ENCODE peak calls at places on chromosomes 4 and X, in four cellular contexts. Q is endothelial cell of umbilical vein, T is IMR-90, G is K562. E is an unnamed sample. For H3K4me1, the result is how much of the 10 kb centered on the place peaks cover.

GRCh38 chr4:100098681-100099080 is 91.6 kb downstream of the DDIT4L start:
- DNase-seq in G (no peak), Q (no peak), T (no peak), E (no peak)

GRCh38 chrX:47573334-47574095 is 8.7 kb upstream of the TIMP1 start:
- DNase-seq in G (no peak), T (peak), Q (no peak), E (no peak)

GRCh38 chrX:24426921-24427746 is 38.0 kb upstream of the PDK3 start:
- DNase-seq in T (no peak), Q (peak), G (no peak), E (no peak)

GRCh38 chrX:56986138-56986537 is 9.2 kb downstream of the SPIN3 start:
- DNase-seq in Q (no peak), G (no peak), T (no peak), E (no peak)

GRCh38 chr4:1582227-1582626 is 101.9 kb downstream of the FAM53A start:
- DNase-seq in G (no peak), T (no peak), Q (no peak), E (no peak)

GRCh38 chrX:20711366-20711765 is 444.7 kb upstream of the RPS6KA3 start:
- DNase-seq in G (no peak), T (no peak), Q (no peak), E (no peak)

GRCh38 chrX:128439159-128439558 is 387.0 kb upstream of the ACTRT1 start:
- DNase-seq in T (no peak), Q (no peak), G (no peak), E (no peak)

GRCh38 chrX:13013353-13014110 is 30.9 kb downstream of the FAM9C start:
- DNase-seq in T (no peak), Q (no peak), G (peak), E (no peak)

GRCh38 chr4:67084801-67085200 is 460.5 kb downstream of the CENPC start:
- DNase-seq in G (no peak), Q (no peak), T (no peak), E (no peak)

GRCh38 chrX:3286196-3286920 is 60.1 kb downstream of the MXRA5 start:
- DNase-seq in G (no peak), T (peak), Q (peak), E (no peak)

GRCh38 chr4:98150092-98150761 is 7.0 kb upstream of the STPG2 start:
- DNase-seq in T (peak), Q (no peak), G (no peak), E (no peak)

GRCh38 chr4:145098675-145099037 is 545 bp downstream of the ABCE1 start:
- DNase-seq in T (peak), G (peak), Q (peak), E (no peak)

GRCh38 chr4:113614414-113614813 is 147.1 kb downstream of the CAMK2D start:
- DNase-seq in Q (no peak), G (peak), T (no peak), E (no peak)

GRCh38 chrX:131729295-131729694 is 185.4 kb downstream of the OR13H1 start:
- DNase-seq in T (peak), G (no peak), Q (no peak), E (peak)

GRCh38 chrX:43629229-43629628 is 26.9 kb upstream of the MAOA start:
- DNase-seq in T (no peak), G (no peak), Q (no peak), E (no peak)

GRCh38 chrX:119895843-119896326 is at the start of gene AKAP14:
- DNase-seq in G (no peak), Q (no peak), T (peak), E (no peak)

GRCh38 chr4:62544428-62544827 is 1344.3 kb downstream of the ADGRL3 start:
- DNase-seq in G (no peak), Q (no peak), T (no peak), E (no peak)

GRCh38 chr4:120446051-120446567 is 379.5 kb upstream of the MAD2L1 start:
- DNase-seq in G (no peak), Q (no peak), T (no peak), E (no peak)

GRCh38 chr4:56821394-56822263 is at the start of gene SPINK2:
- DNase-seq in Q (no peak), G (peak), T (no peak), E (no peak)

GRCh38 chr4:127782275-127783025 is at the start of gene HSPA4L:
- DNase-seq in G (no peak), Q (peak), T (peak), E (peak)

GRCh38 chrX:57227691-57228090 is 58.8 kb upstream of the FAAH2 start:
- DNase-seq in Q (no peak), T (no peak), G (peak), E (no peak)

DNA sequence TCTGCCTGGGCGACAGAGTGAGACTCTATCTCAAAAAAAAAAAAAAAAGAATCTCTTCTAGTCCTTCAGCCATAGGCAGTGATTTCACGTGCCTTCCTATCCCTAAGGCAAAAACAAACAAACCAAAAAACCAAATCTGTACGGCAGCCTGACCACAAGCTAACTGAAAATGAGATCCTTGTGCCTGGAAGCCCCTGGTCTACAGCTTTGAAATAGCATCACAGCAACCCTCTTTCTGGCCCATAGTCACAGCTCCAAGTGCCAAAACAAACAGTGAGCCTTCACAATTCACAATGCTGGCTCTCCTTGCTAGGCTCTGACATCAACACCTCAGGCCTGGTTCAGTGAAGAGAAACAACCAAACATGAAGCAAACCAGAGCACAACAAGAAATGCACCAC is 46.1 kb downstream of the TMEM150C start:
- DNase-seq in T (peak), G (no peak), Q (peak), E (no peak)
- TF ChIP-seq FOS in T (no peak), G (no peak), Q (no peak), E (no peak)

GRCh38 chr4:76198411-76199237 is 15.0 kb downstream of the SCARB2 start:
- DNase-seq in T (peak), Q (peak), G (peak), E (peak)
- H3K4me1 ChIP-seq in T (under half), Q (under half), G (under half), E (half or more)

DNA sequence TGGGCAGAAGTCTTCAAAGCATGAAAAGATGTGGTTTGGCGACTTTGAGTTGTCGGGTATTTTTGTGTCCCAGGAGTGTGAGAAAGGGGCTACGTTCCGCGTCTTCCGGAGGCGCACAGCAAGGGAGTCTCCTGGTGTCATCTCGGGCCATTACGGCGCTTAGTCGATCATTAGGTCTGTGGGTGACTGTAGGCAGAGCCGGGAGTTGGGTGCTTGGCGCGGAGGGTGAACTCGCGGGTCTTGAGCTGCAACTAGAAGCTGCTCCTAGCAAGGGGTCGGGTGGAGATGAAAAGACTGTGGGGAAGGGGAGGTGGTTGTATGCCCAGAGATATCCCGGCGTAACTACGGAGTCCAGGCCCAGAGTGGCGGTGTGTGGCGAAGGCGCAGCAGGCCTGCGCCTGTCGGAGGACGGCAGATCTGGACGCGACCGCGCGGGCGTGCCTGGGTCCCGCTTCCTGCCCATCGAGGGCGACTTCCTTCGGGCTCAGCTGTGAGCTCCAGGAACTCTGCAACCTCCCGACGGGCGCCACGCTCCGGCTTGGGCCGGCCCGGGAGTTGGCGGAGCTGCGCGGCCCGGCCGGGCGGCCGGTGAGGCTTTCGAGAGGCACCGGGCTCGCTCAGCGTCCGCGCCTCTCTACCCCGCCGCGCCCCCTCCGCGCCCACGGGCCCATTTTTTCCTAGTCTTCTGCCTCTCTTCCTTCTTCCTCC is 2.7 kb upstream of the NKX3-2 start:
- DNase-seq in G (no peak), T (no peak), Q (no peak), E (no peak)
- TF ChIP-seq FOS in G (no peak), T (no peak), Q (no peak), E (no peak)

DNA sequence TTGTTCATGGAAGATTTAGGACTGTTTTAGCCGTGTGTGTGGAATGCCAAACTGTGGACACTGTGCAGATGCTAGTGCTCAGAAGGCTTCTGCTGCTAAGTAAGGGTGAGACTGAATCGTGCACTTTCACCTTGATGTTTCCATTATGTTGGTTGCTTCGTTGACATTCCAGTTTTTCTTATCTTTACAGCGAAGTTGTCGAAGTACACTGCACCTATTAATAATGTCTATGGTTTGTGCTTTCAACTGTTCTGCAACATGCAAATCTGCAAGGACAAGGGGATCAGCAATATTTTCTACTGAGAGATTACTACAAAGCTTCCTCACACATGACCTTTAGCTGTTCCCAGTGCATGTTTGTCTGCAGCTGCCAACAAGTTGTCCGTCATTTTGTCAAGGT is 67.7 kb downstream of the UGT2A3 start:
- DNase-seq in G (no peak), Q (no peak), T (no peak), E (no peak)
- H3K4me1 ChIP-seq in G (under half), Q (under half), T (under half), E (under half)

GRCh38 chr4:87058272-87059073 is 123.7 kb downstream of the AFF1 start:
- DNase-seq in T (no peak), G (peak), Q (no peak), E (no peak)

GRCh38 chr4:87065016-87065415 is 130.2 kb downstream of the AFF1 start:
- DNase-seq in T (no peak), G (no peak), Q (no peak), E (no peak)

GRCh38 chr4:87057835-87058234 is 123.0 kb downstream of the AFF1 start:
- DNase-seq in G (no peak), Q (no peak), T (peak), E (no peak)

GRCh38 chr4:87056884-87057283 is 122.1 kb downstream of the AFF1 start:
- DNase-seq in G (no peak), T (no peak), Q (no peak), E (no peak)

DNA sequence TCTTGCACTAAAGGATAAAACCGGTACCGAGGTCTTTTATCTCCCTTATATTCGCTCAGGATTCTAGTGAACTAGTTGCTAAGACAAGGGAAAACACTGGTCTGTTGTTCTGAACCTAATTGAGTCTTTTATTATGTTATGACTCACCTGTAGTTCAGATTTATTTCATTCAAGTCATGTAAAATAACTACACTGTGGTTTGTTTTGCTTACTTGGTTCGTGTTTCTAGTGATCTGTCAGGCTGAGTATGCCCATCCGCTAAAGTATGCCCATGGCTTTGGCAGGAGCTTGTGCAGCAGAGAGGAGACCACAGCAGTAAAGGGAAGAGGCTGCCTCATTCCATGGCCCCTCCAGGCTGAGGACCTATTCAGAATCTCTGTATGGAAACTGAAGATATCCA is 126.1 kb downstream of the AFF1 start:
- DNase-seq in T (peak), G (no peak), Q (no peak), E (no peak)
- TF ChIP-seq FOS in T (peak), G (no peak), Q (no peak), E (no peak)

E was measured in GM12878.